ENCODE peak calls at places on chromosomes 4 and X, in four cellular contexts. T, O, C and R are unnamed samples.

GRCh38 chr4:104064650-104065577 is 345.1 kb upstream of the TACR3 start:
- DNase-seq in T (no peak), O (peak), C (peak), R (peak)

GRCh38 chrX:24619647-24620046 is 27.5 kb downstream of the PCYT1B start:
- DNase-seq in O (no peak), T (peak), C (no peak), R (no peak)

GRCh38 chrX:129979207-129979920 is 3.1 kb upstream of the BCORL1 start:
- DNase-seq in O (no peak), T (no peak), C (no peak), R (no peak)

GRCh38 chr4:142727152-142727551 is 118.9 kb downstream of the INPP4B start:
- DNase-seq in O (no peak), T (no peak), C (no peak), R (no peak)

GRCh38 chr4:33649015-33649414 is 2595.3 kb downstream of the ARAP2 start:
- DNase-seq in T (peak), O (no peak), C (no peak), R (no peak)

GRCh38 chrX:123920065-123920785 is 41.3 kb upstream of the STAG2 start:
- DNase-seq in O (peak), C (no peak), T (peak), R (no peak)

GRCh38 chr4:1592179-1593037 is 91.7 kb downstream of the FAM53A start:
- DNase-seq in O (no peak), C (peak), T (no peak), R (no peak)

GRCh38 chr4:112973897-112974296 is 75.6 kb upstream of the ANK2 start:
- DNase-seq in O (no peak), T (no peak), C (no peak), R (no peak)

GRCh38 chr4:106690487-106690886 is 321.9 kb upstream of the GIMD1 start:
- DNase-seq in T (peak), O (peak), C (no peak), R (no peak)

GRCh38 chrX:20280938-20281337 is 14.2 kb upstream of the RPS6KA3 start:
- DNase-seq in O (no peak), C (no peak), T (no peak), R (no peak)

GRCh38 chrX:68912113-68912980 is 83.5 kb downstream of the EFNB1 start:
- DNase-seq in T (no peak), C (no peak), O (no peak), R (no peak)

GRCh38 chr4:4387531-4388311 is 819 bp downstream of the NSG1 start:
- DNase-seq in C (no peak), T (no peak), O (no peak), R (no peak)

GRCh38 chrX:15524417-15524816 is 23.8 kb downstream of the BMX start:
- DNase-seq in T (peak), C (no peak), O (peak), R (no peak)

GRCh38 chrX:104255465-104255864 is 732 bp upstream of the ESX1 start:
- DNase-seq in O (peak), T (no peak), C (no peak), R (no peak)

GRCh38 chr4:79364048-79364447 is 38.2 kb upstream of the NAA11 start:
- DNase-seq in T (no peak), O (no peak), C (no peak), R (no peak)

GRCh38 chr4:144748814-144749555 is 103.0 kb downstream of the HHIP start:
- DNase-seq in C (no peak), T (no peak), O (no peak), R (no peak)

GRCh38 chr4:109079731-109080130 is 222.7 kb downstream of the COL25A1 start:
- DNase-seq in C (no peak), T (peak), O (peak), R (no peak)

GRCh38 chr4:140240237-140240636 is 86.3 kb upstream of the MAML3 start:
- DNase-seq in C (no peak), T (no peak), O (no peak), R (no peak)

GRCh38 chr4:101865501-101866062 is 75.1 kb downstream of the BANK1 start:
- DNase-seq in C (no peak), O (no peak), T (peak), R (no peak)

GRCh38 chrX:48531359-48531954 is 8.1 kb upstream of the TBC1D25 start:
- DNase-seq in C (peak), T (peak), O (no peak), R (no peak)

GRCh38 chrX:115533485-115533884 is 27.5 kb upstream of the PLS3 start:
- DNase-seq in T (peak), C (no peak), O (no peak), R (no peak)

GRCh38 chr4:111959202-111959601 is 186.1 kb upstream of the FAM241A start:
- DNase-seq in T (peak), O (peak), C (no peak), R (no peak)

GRCh38 chr4:111963158-111963557 is 182.1 kb upstream of the FAM241A start:
- DNase-seq in O (no peak), C (no peak), T (no peak), R (no peak)

GRCh38 chr4:111957992-111958391 is 187.3 kb upstream of the FAM241A start:
- DNase-seq in T (no peak), O (no peak), C (no peak), R (no peak)

GRCh38 chr4:111960241-111960667 is 185.0 kb upstream of the FAM241A start:
- DNase-seq in O (peak), C (no peak), T (no peak), R (peak)

GRCh38 chr4:111961806-111962205 is 183.4 kb upstream of the FAM241A start:
- DNase-seq in T (no peak), C (no peak), O (no peak), R (no peak)
- TF ChIP-seq FOS in T (no peak), C (no peak), O (no peak), R (no peak)

DNA sequence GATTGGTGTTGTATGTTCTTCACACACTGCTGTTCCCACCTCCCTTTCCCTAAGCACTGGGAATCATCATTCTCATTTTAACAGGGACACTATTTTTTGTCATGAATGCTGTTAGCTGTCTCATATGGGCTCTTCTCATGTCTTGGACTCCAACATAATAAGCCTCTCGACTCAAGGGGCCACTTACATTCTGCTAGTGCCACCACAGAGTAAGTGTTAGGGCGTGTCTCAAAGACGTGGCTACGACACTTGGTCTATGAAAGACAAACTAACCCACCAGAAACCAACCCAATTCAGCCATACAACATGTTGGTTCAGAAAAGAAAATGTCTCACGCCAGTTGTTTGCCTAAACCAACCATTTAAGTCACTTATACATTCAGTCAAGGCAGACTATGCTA is 32.2 kb downstream of the SEL1L3 start:
- DNase-seq in C (no peak), T (no peak), O (no peak), R (no peak)
- TF ChIP-seq FOS in C (no peak), T (no peak), O (no peak), R (no peak)

GRCh38 chr4:130851932-130852331 is 1756.0 kb downstream of the C4orf33 start:
- DNase-seq in O (no peak), T (no peak), C (no peak), R (no peak)

GRCh38 chr4:130851107-130851506 is 1755.2 kb downstream of the C4orf33 start:
- DNase-seq in O (no peak), T (no peak), C (no peak), R (no peak)

DNA sequence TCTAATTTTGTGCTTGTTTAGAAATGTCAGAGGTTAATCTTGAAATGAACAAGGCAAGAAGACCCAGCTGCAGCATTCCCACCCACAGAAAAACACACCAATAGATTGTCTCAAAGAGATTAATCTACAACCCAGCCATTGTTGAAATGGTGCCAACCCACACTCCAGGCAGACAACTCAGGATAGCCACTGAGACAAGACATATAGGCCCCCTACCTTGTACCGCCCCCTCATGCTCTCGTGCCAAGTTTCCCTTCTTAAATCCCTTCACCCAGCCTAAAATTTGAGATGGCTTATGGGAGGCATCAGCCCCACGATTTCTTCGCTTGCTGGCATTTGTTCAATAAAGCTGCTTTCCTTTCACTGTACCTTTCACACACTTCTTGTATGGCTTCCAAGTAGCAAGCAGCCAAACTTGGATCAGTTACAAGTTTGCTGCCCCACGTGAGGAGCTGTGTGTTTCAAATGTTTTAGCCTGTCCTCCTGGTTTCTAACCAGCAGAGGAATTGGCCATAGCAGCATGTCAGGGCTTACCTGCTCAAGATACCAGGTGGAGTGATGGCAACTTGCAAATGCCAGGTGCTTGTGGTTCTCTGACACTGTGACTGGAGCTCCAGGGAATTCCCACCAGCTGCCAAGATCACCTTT is 1754.2 kb downstream of the C4orf33 start:
- DNase-seq in C (no peak), T (no peak), O (no peak), R (no peak)
- TF ChIP-seq FOS in C (no peak), T (no peak), O (no peak), R (no peak)

DNA sequence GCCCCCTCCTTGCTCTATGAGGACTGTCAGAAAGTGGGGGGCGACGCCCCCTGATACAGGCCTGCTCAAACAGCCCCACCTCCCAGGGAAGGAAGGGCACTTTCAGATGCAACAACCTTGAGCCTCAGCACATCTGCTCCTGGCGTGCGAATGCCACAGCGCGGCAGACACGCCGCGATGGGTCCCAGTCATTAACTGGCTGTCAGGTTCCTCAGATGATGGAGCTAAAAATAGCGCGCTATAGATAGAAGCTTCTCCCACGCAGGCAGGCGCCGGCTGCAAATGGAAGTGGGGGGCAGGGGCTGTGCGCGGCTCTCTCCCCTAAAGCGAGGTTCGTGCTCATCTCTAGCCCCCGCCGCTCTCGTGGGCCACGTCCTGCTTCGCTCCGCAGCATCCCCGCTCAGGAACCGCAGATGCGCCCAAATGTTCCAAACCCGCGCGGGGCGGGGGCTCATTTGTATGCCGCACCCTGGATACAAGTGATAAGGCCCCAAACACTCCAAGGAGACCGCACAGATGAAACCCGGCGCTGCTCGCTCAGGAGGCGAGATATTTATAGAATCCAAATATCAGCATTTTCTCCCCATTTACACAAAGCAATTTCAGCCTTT is 57.7 kb upstream of the LGI2 start:
- DNase-seq in T (peak), O (no peak), C (peak), R (no peak)
- TF ChIP-seq FOS in T (no peak), O (no peak), C (no peak), R (no peak)

DNA sequence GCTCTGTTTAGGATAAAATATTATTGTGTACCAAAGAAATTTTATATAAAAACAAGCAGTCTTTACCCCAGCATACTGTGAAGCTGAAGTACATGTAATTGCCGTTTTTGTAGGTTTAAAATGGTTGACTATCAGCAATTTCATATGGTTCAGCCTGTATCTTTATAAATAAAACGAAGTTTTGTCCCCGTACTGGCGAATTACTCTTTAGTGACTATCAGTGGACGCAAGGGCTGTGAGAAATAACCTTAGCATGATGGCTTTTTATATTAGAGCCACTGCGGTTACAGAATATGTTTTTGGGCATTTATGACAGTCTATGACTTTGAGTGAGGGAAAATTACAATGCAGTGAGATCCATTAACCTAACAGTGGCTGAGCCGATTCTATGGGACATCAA is 1.2 kb downstream of the GPM6B start:
- DNase-seq in O (no peak), C (no peak), T (no peak), R (no peak)
- TF ChIP-seq FOS in O (no peak), C (no peak), T (no peak), R (no peak)

DNA sequence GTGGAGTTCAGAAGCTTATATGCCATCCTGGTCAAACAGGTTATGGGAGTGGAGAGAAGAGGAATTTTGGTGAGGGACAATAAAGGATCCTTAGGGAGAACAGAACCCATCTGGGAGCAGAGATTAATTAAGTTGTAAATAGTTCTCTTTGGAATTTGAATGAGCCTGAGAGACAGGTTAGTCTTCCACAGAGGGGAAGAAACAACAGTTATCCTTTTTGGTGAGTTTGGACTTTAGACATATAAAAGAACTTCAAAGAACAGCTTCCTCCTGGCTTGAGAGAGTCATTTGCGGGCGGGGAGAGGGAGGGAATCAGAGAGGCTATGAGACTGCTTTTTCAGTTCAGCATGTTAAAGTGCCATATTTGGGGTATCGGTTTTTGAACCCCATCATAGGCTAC is 793.3 kb upstream of the MAGEB2 start:
- DNase-seq in C (no peak), T (no peak), O (no peak), R (no peak)
- TF ChIP-seq FOS in C (no peak), T (no peak), O (no peak), R (no peak)